ENCODE peak calls at places on chromosomes 3 and 15, in six cellular contexts. L is astrocyte, E is ovary, F is A549, Y is fibroblast of lung, D is RWPE2. W is an unnamed sample.
A peak's percentile ranks its signal among the peaks of the same experiment; 100 is the strongest.

GRCh38 chr3:17233398-17233800 is 348.6 kb downstream of the PLCL2 start:
- DNase-seq in L (peak; percentile 54), E (no peak), F (peak; percentile 59), Y (peak; percentile 72), D (no peak), W (peak; percentile 71)

GRCh38 chr3:135310317-135310716 is 515.3 kb downstream of the EPHB1 start:
- DNase-seq in L (no peak), E (no peak), F (no peak), Y (no peak), D (no peak), W (no peak)

GRCh38 chr3:149662240-149662887 is 4.5 kb upstream of the WWTR1 start:
- DNase-seq in L (peak; percentile 37), E (no peak), F (no peak), Y (peak; percentile 49), D (no peak), W (no peak)

GRCh38 chr3:134211797-134212196 is 38.9 kb downstream of the RYK start:
- DNase-seq in L (peak; percentile 36), E (no peak), F (peak; percentile 36), Y (peak; percentile 56), D (no peak), W (peak; percentile 60)

GRCh38 chr15:49040151-49040550 is 6.1 kb downstream of the SECISBP2L start:
- DNase-seq in L (no peak), E (no peak), F (no peak), Y (no peak), D (no peak), W (no peak)

GRCh38 chr15:65354835-65355172 is 23.0 kb downstream of the IGDCC3 start:
- DNase-seq in L (no peak), E (no peak), F (no peak), Y (no peak), D (no peak), W (no peak)

GRCh38 chr3:156948402-156949210 is 122.5 kb downstream of the LEKR1 start:
- DNase-seq in L (no peak), E (no peak), F (no peak), Y (no peak), D (no peak), W (no peak)

GRCh38 chr15:71559098-71559497 is 251.3 kb upstream of the NR2E3 start:
- DNase-seq in L (peak; percentile 96), E (no peak), F (no peak), Y (peak; percentile 96), D (peak; percentile 85), W (no peak)

GRCh38 chr15:68781766-68782588 is 38.7 kb downstream of the ANP32A start:
- DNase-seq in L (no peak), E (no peak), F (no peak), Y (no peak), D (peak; percentile 70), W (no peak)

GRCh38 chr3:32403663-32404062 is 12.0 kb downstream of the CMTM7 start:
- DNase-seq in L (no peak), E (no peak), F (no peak), Y (no peak), D (no peak), W (no peak)

GRCh38 chr3:134590766-134591165 is 60.1 kb downstream of the KY start:
- DNase-seq in L (no peak), E (no peak), F (no peak), Y (no peak), D (no peak), W (no peak)

GRCh38 chr3:50254577-50255250 is 14.2 kb upstream of the SEMA3B start:
- DNase-seq in L (no peak), E (no peak), F (no peak), Y (peak; percentile 33), D (no peak), W (no peak)
- H3K27ac ChIP-seq in L (peak overlapping the region; percentile 57), E (peak overlapping the region; percentile 20), F (no peak overlapping the region), Y (no peak overlapping the region), D (peak overlapping the region; percentile 93), W (no peak overlapping the region)

GRCh38 chr3:123032057-123032456 is 4.5 kb upstream of the SEMA5B start:
- DNase-seq in L (no peak), E (no peak), F (no peak), Y (no peak), D (no peak), W (no peak)
- H3K27ac ChIP-seq in L (no peak overlapping the region), E (no peak overlapping the region), F (no peak overlapping the region), Y (no peak overlapping the region), D (no peak overlapping the region), W (no peak overlapping the region)

DNA sequence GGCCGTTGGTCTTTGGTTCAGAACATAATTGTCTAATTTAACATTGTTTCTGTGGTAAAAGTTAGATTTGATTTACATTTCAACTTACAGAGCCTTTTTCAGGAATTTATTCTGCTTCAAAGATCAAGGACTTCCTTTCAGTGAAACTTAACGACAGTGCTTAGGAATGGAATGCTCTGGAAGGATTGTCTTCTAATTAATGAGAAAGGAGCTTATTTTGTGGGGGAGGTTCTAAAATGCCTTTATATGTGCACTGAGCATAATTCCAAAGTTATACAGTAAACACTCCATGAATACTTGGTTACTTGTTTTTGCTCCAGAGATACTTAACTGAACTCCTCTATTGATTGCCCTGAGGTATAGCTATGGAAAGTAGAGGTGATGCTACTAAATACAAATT is 75.7 kb downstream of the CACNA1D start:
- DNase-seq in L (no peak), E (no peak), F (no peak), Y (peak; percentile 3), D (no peak), W (no peak)
- H3K27ac ChIP-seq in L (no peak overlapping the region), E (no peak overlapping the region), F (no peak overlapping the region), Y (no peak overlapping the region), D (no peak overlapping the region), W (no peak overlapping the region)

DNA sequence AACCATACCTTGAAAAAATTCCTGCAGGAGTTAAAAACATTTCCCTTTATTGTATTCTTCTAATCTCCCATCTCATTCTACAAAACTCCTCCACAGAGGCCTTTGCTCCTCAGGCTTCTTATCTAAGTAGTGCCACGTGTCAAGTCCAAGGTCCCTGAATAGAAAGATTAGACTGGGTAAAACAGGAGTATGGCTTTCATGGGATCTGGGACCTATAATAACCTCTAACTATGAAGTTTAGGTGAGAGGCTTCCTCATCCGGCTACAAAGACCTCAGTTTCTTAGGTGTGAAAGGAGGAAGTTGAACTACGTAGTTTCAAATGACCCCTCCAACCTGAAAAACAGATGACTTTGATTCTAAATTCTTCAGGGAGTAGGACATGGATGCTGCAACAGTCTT is 20.0 kb downstream of the GPR15 start:
- DNase-seq in L (no peak), E (no peak), F (no peak), Y (no peak), D (no peak), W (no peak)
- H3K27ac ChIP-seq in L (no peak overlapping the region), E (no peak overlapping the region), F (no peak overlapping the region), Y (no peak overlapping the region), D (no peak overlapping the region), W (no peak overlapping the region)

GRCh38 chr3:41866298-41866697 is 95.6 kb downstream of the ULK4 start:
- DNase-seq in L (no peak), E (no peak), F (no peak), Y (no peak), D (no peak), W (no peak)

GRCh38 chr3:41863024-41863423 is 98.9 kb downstream of the ULK4 start:
- DNase-seq in L (no peak), E (no peak), F (peak; percentile 11), Y (no peak), D (no peak), W (no peak)

GRCh38 chr3:41867533-41867932 is 94.4 kb downstream of the ULK4 start:
- DNase-seq in L (no peak), E (no peak), F (no peak), Y (no peak), D (no peak), W (no peak)
- H3K27ac ChIP-seq in L (no peak overlapping the region), E (no peak overlapping the region), F (no peak overlapping the region), Y (no peak overlapping the region), D (no peak overlapping the region), W (no peak overlapping the region)

GRCh38 chr3:183149915-183150825 is 12.4 kb downstream of the LAMP3 start:
- DNase-seq in L (peak; percentile 5), E (no peak), F (no peak), Y (no peak), D (no peak), W (no peak)
- H3K27ac ChIP-seq in L (no peak overlapping the region), E (no peak overlapping the region), F (no peak overlapping the region), Y (no peak overlapping the region), D (no peak overlapping the region), W (no peak overlapping the region)

W was measured in MM.1S.